ENCODE peak calls at places on chromosomes 16 and 17, in eight cellular contexts. I is coronary artery; R is stimulated activated CD4-positive, alpha-beta T cell treated with anti-CD3 and anti-CD28 coated beads, Interleukin-4, amount 100 ng/mL, for 4 hours; U is Right ventricle myocardium superior; Q is germinal center; T is Karpas-422; F is substantia nigra; G is aorta. C is an unnamed sample.

GRCh38 chr17:752620-753219 is 656 bp upstream of the GEMIN4 start:
- DNase-seq in I (no peak), R (no peak), U (peak), Q (peak), T (no peak), F (no peak), G (peak), C (peak)

GRCh38 chr17:40952675-40953074 is 14.1 kb downstream of the KRT39 start:
- DNase-seq in I (no peak), R (no peak), U (no peak), Q (no peak), T (peak), F (no peak), G (no peak), C (no peak)

GRCh38 chr17:64401941-64402340 is 11.3 kb upstream of the PECAM1 start:
- DNase-seq in I (no peak), R (no peak), U (no peak), Q (no peak), T (no peak), F (no peak), G (no peak), C (peak)

GRCh38 chr16:58360041-58360634 is 32.1 kb upstream of the GINS3 start:
- DNase-seq in I (no peak), R (no peak), U (no peak), Q (no peak), T (no peak), F (no peak), G (no peak), C (no peak)

GRCh38 chr16:56848056-56848936 is 16.7 kb upstream of the SLC12A3 start:
- DNase-seq in I (no peak), R (no peak), U (no peak), Q (no peak), T (no peak), F (no peak), G (peak), C (peak)

GRCh38 chr16:66271074-66272060 is 95.1 kb upstream of the CDH5 start:
- DNase-seq in I (peak), R (no peak), U (no peak), Q (no peak), T (no peak), F (no peak), G (peak), C (no peak)

GRCh38 chr16:56898847-56899246 is 33.1 kb upstream of the HERPUD1 start:
- DNase-seq in I (no peak), R (no peak), U (no peak), Q (no peak), T (no peak), F (no peak), G (no peak), C (no peak)

GRCh38 chr17:68599091-68599872 is 1.9 kb downstream of the FAM20A start:
- DNase-seq in I (no peak), R (no peak), U (no peak), Q (no peak), T (no peak), F (no peak), G (no peak), C (no peak)

GRCh38 chr16:47578573-47578972 is 117.4 kb downstream of the PHKB start:
- DNase-seq in I (no peak), R (no peak), U (no peak), Q (no peak), T (no peak), F (no peak), G (no peak), C (no peak)

GRCh38 chr16:55832788-55833583 is at the start of gene CES1:
- DNase-seq in I (peak), R (no peak), U (peak), Q (no peak), T (no peak), F (no peak), G (peak), C (peak)

GRCh38 chr17:28484296-28484695 is 10.9 kb downstream of the SLC13A2 start:
- DNase-seq in I (no peak), R (no peak), U (no peak), Q (no peak), T (no peak), F (no peak), G (no peak), C (no peak)

GRCh38 chr17:82791532-82791931 is 39.7 kb downstream of the TBCD start:
- DNase-seq in I (no peak), R (no peak), U (no peak), Q (no peak), T (no peak), F (no peak), G (no peak), C (no peak)

GRCh38 chr17:18187816-18188761 is 4.5 kb downstream of the ALKBH5 start:
- DNase-seq in I (no peak), R (no peak), U (peak), Q (no peak), T (no peak), F (no peak), G (peak), C (no peak)

GRCh38 chr16:66899945-66900688 is 18.6 kb downstream of the CDH16 start:
- DNase-seq in I (no peak), R (no peak), U (peak), Q (no peak), T (no peak), F (no peak), G (peak), C (peak)

GRCh38 chr17:80477647-80478478 is 1.5 kb upstream of the NPTX1 start:
- DNase-seq in I (no peak), R (peak), U (no peak), Q (no peak), T (no peak), F (no peak), G (no peak), C (no peak)

GRCh38 chr16:82136956-82137818 is 32.8 kb downstream of the MPHOSPH6 start:
- DNase-seq in I (no peak), R (no peak), U (no peak), Q (no peak), T (no peak), F (no peak), G (no peak), C (no peak)

GRCh38 chr16:46583036-46583435 is 38.1 kb downstream of the SHCBP1 start:
- DNase-seq in I (no peak), R (no peak), U (no peak), Q (no peak), T (no peak), F (no peak), G (no peak), C (no peak)

GRCh38 chr17:40819528-40820125 is 2.8 kb downstream of the KRT10 start:
- DNase-seq in I (no peak), R (no peak), U (no peak), Q (no peak), T (peak), F (no peak), G (no peak), C (no peak)

GRCh38 chr17:29593546-29594440 is 861 bp downstream of the ANKRD13B start:
- DNase-seq in I (no peak), R (no peak), U (no peak), Q (no peak), T (peak), F (no peak), G (peak), C (no peak)

GRCh38 chr16:16004314-16004749 is 54.9 kb downstream of the ABCC1 start:
- DNase-seq in I (no peak), R (no peak), U (no peak), Q (no peak), T (no peak), F (no peak), G (no peak), C (no peak)

GRCh38 chr17:29177541-29177870 is 2.7 kb downstream of the MYO18A start:
- DNase-seq in I (no peak), R (no peak), U (no peak), Q (no peak), T (no peak), F (no peak), G (peak), C (no peak)

GRCh38 chr17:17494499-17495447 is 1.4 kb downstream of the RASD1 start:
- DNase-seq in I (no peak), R (peak), U (peak), Q (no peak), T (no peak), F (no peak), G (peak), C (peak)

GRCh38 chr17:41548844-41549595 is 20.9 kb upstream of the KRT19 start:
- DNase-seq in I (peak), R (peak), U (peak), Q (peak), T (peak), F (peak), G (peak), C (peak)